ENCODE peak calls at places on chromosomes 6 and 20, in four cellular contexts. K is amygdala, F is T-cell, C is HS-5. M is an unnamed sample.

GRCh38 chr20:32989507-32990283 is 14.5 kb downstream of the SUN5 start:
- DNase-seq in K (no peak), C (no peak), F (no peak), M (no peak)

GRCh38 chr20:39874049-39874893 is 814.8 kb downstream of the MAFB start:
- DNase-seq in K (peak), C (no peak), F (no peak), M (peak)

GRCh38 chr20:32537657-32538525 is 47.2 kb downstream of the NOL4L start:
- DNase-seq in K (no peak), C (no peak), F (no peak), M (no peak)

GRCh38 chr6:122755901-122756300 is 23.6 kb upstream of the FABP7 start:
- DNase-seq in K (no peak), C (no peak), F (no peak), M (no peak)

GRCh38 chr6:156827382-156827781 is 50.2 kb downstream of the ARID1B start:
- DNase-seq in K (no peak), F (no peak), C (no peak), M (peak)

GRCh38 chr6:39941138-39941537 is 6.9 kb upstream of the MOCS1 start:
- DNase-seq in K (no peak), F (no peak), C (no peak), M (no peak)

GRCh38 chr20:32445539-32446273 is 87.6 kb downstream of the ASXL1 start:
- DNase-seq in F (no peak), K (no peak), C (no peak), M (peak)

GRCh38 chr20:2167122-2167521 is 65.5 kb downstream of the STK35 start:
- DNase-seq in K (no peak), C (no peak), F (no peak), M (no peak)

GRCh38 chr6:37207903-37208456 is 38.0 kb downstream of the PIM1 start:
- DNase-seq in K (peak), F (peak), C (peak), M (peak)

GRCh38 chr20:2757969-2758368 is 42.5 kb downstream of the CPXM1 start:
- DNase-seq in C (no peak), F (no peak), K (no peak), M (no peak)

GRCh38 chr6:16511048-16511660 is 250.1 kb downstream of the ATXN1 start:
- DNase-seq in F (no peak), C (peak), K (no peak), M (no peak)

GRCh38 chr6:90982581-90982980 is 395.7 kb upstream of the MAP3K7 start:
- DNase-seq in K (no peak), C (no peak), F (no peak), M (no peak)

GRCh38 chr6:21984551-21984950 is 312.3 kb downstream of the PRL start:
- DNase-seq in K (no peak), F (no peak), C (no peak), M (no peak)

GRCh38 chr6:112041535-112041934 is 12.4 kb upstream of the CCN6 start:
- DNase-seq in K (no peak), F (no peak), C (no peak), M (no peak)

GRCh38 chr20:48722002-48722731 is 105.6 kb downstream of the PREX1 start:
- DNase-seq in K (peak), F (no peak), C (no peak), M (no peak)

GRCh38 chr20:52426856-52427255 is 235.3 kb upstream of the ZFP64 start:
- DNase-seq in F (no peak), K (no peak), C (no peak), M (no peak)

GRCh38 chr6:141829996-141830395 is 302.7 kb upstream of the GJE1 start:
- DNase-seq in F (no peak), C (no peak), K (no peak), M (no peak)

GRCh38 chr20:271528-271927 is 14.0 kb downstream of the DEFB132 start:
- DNase-seq in C (no peak), K (no peak), F (no peak), M (no peak)

GRCh38 chr6:3209114-3210023 is 18.1 kb downstream of the TUBB2B start:
- DNase-seq in K (no peak), C (peak), F (no peak), M (peak)

GRCh38 chr20:35004749-35005462 is 49.2 kb downstream of the MYH7B start:
- DNase-seq in K (no peak), F (no peak), C (no peak), M (peak)

GRCh38 chr6:12286381-12287132 is 3.6 kb upstream of the EDN1 start:
- DNase-seq in K (no peak), F (no peak), C (no peak), M (no peak)

GRCh38 chr20:56943946-56944345 is 314.8 kb downstream of the TFAP2C start:
- DNase-seq in K (no peak), C (no peak), F (no peak), M (no peak)

GRCh38 chr6:27375613-27376079 is 12.9 kb upstream of the ZNF391 start:
- DNase-seq in C (no peak), K (no peak), F (no peak), M (no peak)

GRCh38 chr20:56400001-56400640 is 7.7 kb downstream of the CSTF1 start:
- DNase-seq in F (peak), C (no peak), K (peak), M (peak)

GRCh38 chr20:48178607-48179006 is 393.3 kb upstream of the SULF2 start:
- DNase-seq in C (no peak), F (no peak), K (no peak), M (no peak)

GRCh38 chr20:60516442-60516841 is 558.2 kb downstream of the CDH26 start:
- DNase-seq in K (no peak), F (no peak), C (no peak), M (no peak)

GRCh38 chr6:36650848-36651247 is 27.7 kb upstream of the CDKN1A start:
- DNase-seq in C (no peak), F (no peak), K (no peak), M (no peak)

GRCh38 chr6:112251170-112251945 is 3.0 kb downstream of the LAMA4 start:
- DNase-seq in K (no peak), C (no peak), F (no peak), M (no peak)

GRCh38 chr6:25054469-25054868 is 118.7 kb upstream of the RIPOR2 start:
- DNase-seq in F (no peak), K (no peak), C (no peak), M (no peak)

GRCh38 chr6:136609878-136610706 is 59.9 kb upstream of the MAP7 start:
- DNase-seq in F (no peak), C (peak), K (no peak), M (no peak)

GRCh38 chr20:50540620-50541605 is 30.7 kb downstream of the PTPN1 start:
- DNase-seq in K (no peak), C (peak), F (no peak), M (no peak)

GRCh38 chr6:125363010-125363359 is 61.2 kb upstream of the HDDC2 start:
- DNase-seq in C (peak), K (no peak), F (no peak), M (peak)

GRCh38 chr6:52390361-52390727 is 28.4 kb downstream of the PAQR8 start:
- DNase-seq in C (peak), K (no peak), F (peak), M (peak)